ENCODE peak calls at places on chromosome 14, in six cellular contexts. One of them, this sample, is unnamed.
A peak's percentile ranks its signal among the peaks of the same experiment; 100 is the strongest.

GRCh38 chr14:104928391-104929133 is 3.9 kb downstream of the PLD4 start:
- DNase-seq in IMR-90: no peak
- DNase-seq in lower lobe of right lung: no peak
- DNase-seq in endodermal cell: no peak
- DNase-seq in cardiac muscle cell: no peak
- DNase-seq in CD8-positive, alpha-beta T cell: no peak
- DNase-seq in this sample: no peak

GRCh38 chr14:94904636-94905035 is 134.7 kb upstream of the GSC start:
- DNase-seq in IMR-90: peak; percentile 34
- DNase-seq in lower lobe of right lung: no peak
- DNase-seq in endodermal cell: peak; percentile 62
- DNase-seq in cardiac muscle cell: no peak
- DNase-seq in CD8-positive, alpha-beta T cell: no peak
- DNase-seq in this sample: no peak

GRCh38 chr14:24481622-24482324 is 26.3 kb downstream of the CMA1 start:
- DNase-seq in IMR-90: peak; percentile 8
- DNase-seq in lower lobe of right lung: peak; percentile 59
- DNase-seq in endodermal cell: peak; percentile 96
- DNase-seq in cardiac muscle cell: peak; percentile 52
- DNase-seq in CD8-positive, alpha-beta T cell: peak; percentile 38
- DNase-seq in this sample: peak; percentile 30

GRCh38 chr14:61420326-61420725 is 98.9 kb downstream of the PRKCH start:
- DNase-seq in IMR-90: peak; percentile 5
- DNase-seq in lower lobe of right lung: no peak
- DNase-seq in endodermal cell: peak; percentile 76
- DNase-seq in cardiac muscle cell: no peak
- DNase-seq in CD8-positive, alpha-beta T cell: peak; percentile 49
- DNase-seq in this sample: no peak

GRCh38 chr14:54317396-54317795 is 79.4 kb upstream of the CDKN3 start:
- DNase-seq in IMR-90: no peak
- DNase-seq in lower lobe of right lung: no peak
- DNase-seq in endodermal cell: no peak
- DNase-seq in cardiac muscle cell: no peak
- DNase-seq in CD8-positive, alpha-beta T cell: no peak
- DNase-seq in this sample: no peak

GRCh38 chr14:78005325-78005724 is 164.8 kb upstream of the NRXN3 start:
- DNase-seq in IMR-90: no peak
- DNase-seq in lower lobe of right lung: no peak
- DNase-seq in endodermal cell: no peak
- DNase-seq in cardiac muscle cell: no peak
- DNase-seq in CD8-positive, alpha-beta T cell: no peak
- DNase-seq in this sample: no peak

GRCh38 chr14:21257395-21258193 is 11.6 kb downstream of the HNRNPC start:
- DNase-seq in IMR-90: no peak
- DNase-seq in lower lobe of right lung: no peak
- DNase-seq in endodermal cell: peak; percentile 49
- DNase-seq in cardiac muscle cell: no peak
- DNase-seq in CD8-positive, alpha-beta T cell: no peak
- DNase-seq in this sample: no peak

GRCh38 chr14:33972522-33973162 is 21.8 kb upstream of the EGLN3 start:
- DNase-seq in IMR-90: no peak
- DNase-seq in lower lobe of right lung: no peak
- DNase-seq in endodermal cell: peak; percentile 59
- DNase-seq in cardiac muscle cell: no peak
- DNase-seq in CD8-positive, alpha-beta T cell: no peak
- DNase-seq in this sample: no peak

GRCh38 chr14:65650843-65651242 is 238.3 kb downstream of the FUT8 start:
- DNase-seq in IMR-90: no peak
- DNase-seq in lower lobe of right lung: no peak
- DNase-seq in endodermal cell: no peak
- DNase-seq in cardiac muscle cell: no peak
- DNase-seq in CD8-positive, alpha-beta T cell: no peak
- DNase-seq in this sample: no peak

GRCh38 chr14:54769955-54770863 is 132.4 kb downstream of the GCH1 start:
- DNase-seq in IMR-90: no peak
- DNase-seq in lower lobe of right lung: no peak
- DNase-seq in endodermal cell: no peak
- DNase-seq in cardiac muscle cell: peak; percentile 73
- DNase-seq in CD8-positive, alpha-beta T cell: no peak
- DNase-seq in this sample: no peak

GRCh38 chr14:71403673-71404072 is 496.4 kb downstream of the PCNX1 start:
- DNase-seq in IMR-90: peak; percentile 44
- DNase-seq in lower lobe of right lung: no peak
- DNase-seq in endodermal cell: no peak
- DNase-seq in cardiac muscle cell: no peak
- DNase-seq in CD8-positive, alpha-beta T cell: no peak
- DNase-seq in this sample: no peak

GRCh38 chr14:25041898-25042297 is 8.0 kb downstream of the STXBP6 start:
- DNase-seq in IMR-90: no peak
- DNase-seq in lower lobe of right lung: no peak
- DNase-seq in endodermal cell: no peak
- DNase-seq in cardiac muscle cell: no peak
- DNase-seq in CD8-positive, alpha-beta T cell: no peak
- DNase-seq in this sample: no peak

GRCh38 chr14:23362200-23362599 is 2.8 kb downstream of the EFS start:
- DNase-seq in IMR-90: peak; percentile 45
- DNase-seq in lower lobe of right lung: no peak
- DNase-seq in endodermal cell: peak; percentile 43
- DNase-seq in cardiac muscle cell: no peak
- DNase-seq in CD8-positive, alpha-beta T cell: no peak
- DNase-seq in this sample: no peak

GRCh38 chr14:61111145-61112130 is 130.4 kb downstream of the SLC38A6 start:
- DNase-seq in IMR-90: no peak
- DNase-seq in lower lobe of right lung: no peak
- DNase-seq in endodermal cell: no peak
- DNase-seq in cardiac muscle cell: no peak
- DNase-seq in CD8-positive, alpha-beta T cell: no peak
- DNase-seq in this sample: no peak

GRCh38 chr14:93984070-93984469 is 7.7 kb upstream of the ASB2 start:
- DNase-seq in IMR-90: peak; percentile 81
- DNase-seq in lower lobe of right lung: peak; percentile 26
- DNase-seq in endodermal cell: peak; percentile 72
- DNase-seq in cardiac muscle cell: no peak
- DNase-seq in CD8-positive, alpha-beta T cell: no peak
- DNase-seq in this sample: no peak

GRCh38 chr14:103195828-103196615 is 72.8 kb downstream of the TNFAIP2 start:
- DNase-seq in IMR-90: no peak
- DNase-seq in lower lobe of right lung: no peak
- DNase-seq in endodermal cell: no peak
- DNase-seq in cardiac muscle cell: no peak
- DNase-seq in CD8-positive, alpha-beta T cell: no peak
- DNase-seq in this sample: no peak

GRCh38 chr14:71555654-71556559 is 376.3 kb upstream of the RGS6 start:
- DNase-seq in IMR-90: peak; percentile 43
- DNase-seq in lower lobe of right lung: no peak
- DNase-seq in endodermal cell: no peak
- DNase-seq in cardiac muscle cell: no peak
- DNase-seq in CD8-positive, alpha-beta T cell: peak; percentile 53
- DNase-seq in this sample: no peak

GRCh38 chr14:79077096-79077495 is 906.9 kb downstream of the NRXN3 start:
- DNase-seq in IMR-90: no peak
- DNase-seq in lower lobe of right lung: no peak
- DNase-seq in endodermal cell: no peak
- DNase-seq in cardiac muscle cell: no peak
- DNase-seq in CD8-positive, alpha-beta T cell: no peak
- DNase-seq in this sample: no peak

GRCh38 chr14:22131749-22132476 is 457.1 kb downstream of the DAD1 start:
- DNase-seq in IMR-90: peak; percentile 3
- DNase-seq in lower lobe of right lung: no peak
- DNase-seq in endodermal cell: peak; percentile 81
- DNase-seq in cardiac muscle cell: no peak
- DNase-seq in CD8-positive, alpha-beta T cell: peak; percentile 17
- DNase-seq in this sample: no peak

GRCh38 chr14:103700753-103701490 is 14.3 kb downstream of the XRCC3 start:
- DNase-seq in IMR-90: no peak
- DNase-seq in lower lobe of right lung: no peak
- DNase-seq in endodermal cell: no peak
- DNase-seq in cardiac muscle cell: no peak
- DNase-seq in CD8-positive, alpha-beta T cell: no peak
- DNase-seq in this sample: no peak

GRCh38 chr14:36672095-36672494 is 10.4 kb downstream of the PAX9 start:
- DNase-seq in IMR-90: no peak
- DNase-seq in lower lobe of right lung: no peak
- DNase-seq in endodermal cell: no peak
- DNase-seq in cardiac muscle cell: no peak
- DNase-seq in CD8-positive, alpha-beta T cell: no peak
- DNase-seq in this sample: no peak

DNA sequence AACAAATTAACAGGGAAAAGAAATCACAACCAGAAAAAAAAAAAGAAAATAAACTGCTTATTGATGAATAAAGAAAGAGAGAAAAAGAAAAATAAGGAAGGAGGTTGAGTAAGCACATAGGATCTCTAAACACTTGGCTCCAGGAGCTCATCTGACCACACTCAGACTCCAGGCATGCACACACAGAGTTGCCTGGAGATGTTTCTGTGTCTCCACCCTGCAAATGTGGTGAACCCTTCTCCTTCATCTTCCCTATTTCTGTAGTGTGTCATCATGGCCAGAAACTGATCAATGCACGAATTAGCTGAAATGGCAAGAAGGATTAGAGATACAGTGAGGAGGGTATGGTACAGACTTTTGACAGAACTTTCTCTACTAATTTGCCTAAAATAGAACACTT is 20.2 kb downstream of the OR4N2 start:
- DNase-seq in IMR-90: no peak
- DNase-seq in lower lobe of right lung: no peak
- DNase-seq in endodermal cell: no peak
- DNase-seq in cardiac muscle cell: no peak
- DNase-seq in CD8-positive, alpha-beta T cell: no peak
- DNase-seq in this sample: no peak
- H3K27ac ChIP-seq in IMR-90: no peak overlapping the region
- H3K27ac ChIP-seq in lower lobe of right lung: no peak overlapping the region
- H3K27ac ChIP-seq in endodermal cell: no peak overlapping the region
- H3K27ac ChIP-seq in cardiac muscle cell: no peak overlapping the region
- H3K27ac ChIP-seq in CD8-positive, alpha-beta T cell: no peak overlapping the region
- H3K27ac ChIP-seq in this sample: no peak overlapping the region

GRCh38 chr14:91254456-91254855 is 10.0 kb upstream of the GPR68 start:
- DNase-seq in IMR-90: no peak
- DNase-seq in lower lobe of right lung: no peak
- DNase-seq in endodermal cell: no peak
- DNase-seq in cardiac muscle cell: no peak
- DNase-seq in CD8-positive, alpha-beta T cell: peak; percentile 34
- DNase-seq in this sample: no peak

GRCh38 chr14:91255026-91255695 is 10.7 kb upstream of the GPR68 start:
- DNase-seq in IMR-90: no peak
- DNase-seq in lower lobe of right lung: no peak
- DNase-seq in endodermal cell: peak; percentile 59
- DNase-seq in cardiac muscle cell: no peak
- DNase-seq in CD8-positive, alpha-beta T cell: no peak
- DNase-seq in this sample: no peak

GRCh38 chr14:91253795-91254323 is 9.4 kb upstream of the GPR68 start:
- DNase-seq in IMR-90: no peak
- DNase-seq in lower lobe of right lung: no peak
- DNase-seq in endodermal cell: peak; percentile 69
- DNase-seq in cardiac muscle cell: peak; percentile 25
- DNase-seq in CD8-positive, alpha-beta T cell: no peak
- DNase-seq in this sample: peak; percentile 69

GRCh38 chr14:91250912-91251311 is 6.4 kb upstream of the GPR68 start:
- DNase-seq in IMR-90: no peak
- DNase-seq in lower lobe of right lung: peak; percentile 32
- DNase-seq in endodermal cell: no peak
- DNase-seq in cardiac muscle cell: no peak
- DNase-seq in CD8-positive, alpha-beta T cell: no peak
- DNase-seq in this sample: no peak

GRCh38 chr14:91252901-91253794 is 8.6 kb upstream of the GPR68 start:
- DNase-seq in IMR-90: no peak
- DNase-seq in lower lobe of right lung: peak; percentile 63
- DNase-seq in endodermal cell: peak; percentile 88
- DNase-seq in cardiac muscle cell: peak; percentile 55
- DNase-seq in CD8-positive, alpha-beta T cell: peak; percentile 36
- DNase-seq in this sample: no peak
- H3K4me1 ChIP-seq in IMR-90: peaks cover 2% of the 10 kb centered on the region
- H3K4me1 ChIP-seq in lower lobe of right lung: peaks cover 61% of the 10 kb centered on the region
- H3K4me1 ChIP-seq in endodermal cell: peaks cover 5% of the 10 kb centered on the region
- H3K4me1 ChIP-seq in cardiac muscle cell: peaks cover 10% of the 10 kb centered on the region
- H3K4me1 ChIP-seq in CD8-positive, alpha-beta T cell: peaks cover 52% of the 10 kb centered on the region
- H3K4me1 ChIP-seq in this sample: peaks cover 3% of the 10 kb centered on the region

GRCh38 chr14:91415794-91416743 is 1.6 kb downstream of the CCDC88C start:
- DNase-seq in IMR-90: no peak
- DNase-seq in lower lobe of right lung: no peak
- DNase-seq in endodermal cell: peak; percentile 50
- DNase-seq in cardiac muscle cell: no peak
- DNase-seq in CD8-positive, alpha-beta T cell: peak; percentile 74
- DNase-seq in this sample: no peak

GRCh38 chr14:91410781-91411536 is 6.7 kb downstream of the CCDC88C start:
- DNase-seq in IMR-90: no peak
- DNase-seq in lower lobe of right lung: no peak
- DNase-seq in endodermal cell: no peak
- DNase-seq in cardiac muscle cell: no peak
- DNase-seq in CD8-positive, alpha-beta T cell: no peak
- DNase-seq in this sample: no peak

GRCh38 chr14:91412939-91413338 is 4.7 kb downstream of the CCDC88C start:
- DNase-seq in IMR-90: no peak
- DNase-seq in lower lobe of right lung: no peak
- DNase-seq in endodermal cell: no peak
- DNase-seq in cardiac muscle cell: no peak
- DNase-seq in CD8-positive, alpha-beta T cell: no peak
- DNase-seq in this sample: no peak

GRCh38 chr14:91414475-91415342 is 2.9 kb downstream of the CCDC88C start:
- DNase-seq in IMR-90: no peak
- DNase-seq in lower lobe of right lung: no peak
- DNase-seq in endodermal cell: peak; percentile 44
- DNase-seq in cardiac muscle cell: no peak
- DNase-seq in CD8-positive, alpha-beta T cell: no peak
- DNase-seq in this sample: no peak

GRCh38 chr14:91413547-91414474 is 3.8 kb downstream of the CCDC88C start:
- DNase-seq in IMR-90: no peak
- DNase-seq in lower lobe of right lung: peak; percentile 85
- DNase-seq in endodermal cell: peak; percentile 97
- DNase-seq in cardiac muscle cell: no peak
- DNase-seq in CD8-positive, alpha-beta T cell: peak; percentile 60
- DNase-seq in this sample: no peak
- H3K27ac ChIP-seq in IMR-90: no peak overlapping the region
- H3K27ac ChIP-seq in lower lobe of right lung: peak overlapping the region; percentile 60
- H3K27ac ChIP-seq in endodermal cell: no peak overlapping the region
- H3K27ac ChIP-seq in cardiac muscle cell: no peak overlapping the region
- H3K27ac ChIP-seq in CD8-positive, alpha-beta T cell: peak overlapping the region; percentile 73
- H3K27ac ChIP-seq in this sample: no peak overlapping the region

DNA sequence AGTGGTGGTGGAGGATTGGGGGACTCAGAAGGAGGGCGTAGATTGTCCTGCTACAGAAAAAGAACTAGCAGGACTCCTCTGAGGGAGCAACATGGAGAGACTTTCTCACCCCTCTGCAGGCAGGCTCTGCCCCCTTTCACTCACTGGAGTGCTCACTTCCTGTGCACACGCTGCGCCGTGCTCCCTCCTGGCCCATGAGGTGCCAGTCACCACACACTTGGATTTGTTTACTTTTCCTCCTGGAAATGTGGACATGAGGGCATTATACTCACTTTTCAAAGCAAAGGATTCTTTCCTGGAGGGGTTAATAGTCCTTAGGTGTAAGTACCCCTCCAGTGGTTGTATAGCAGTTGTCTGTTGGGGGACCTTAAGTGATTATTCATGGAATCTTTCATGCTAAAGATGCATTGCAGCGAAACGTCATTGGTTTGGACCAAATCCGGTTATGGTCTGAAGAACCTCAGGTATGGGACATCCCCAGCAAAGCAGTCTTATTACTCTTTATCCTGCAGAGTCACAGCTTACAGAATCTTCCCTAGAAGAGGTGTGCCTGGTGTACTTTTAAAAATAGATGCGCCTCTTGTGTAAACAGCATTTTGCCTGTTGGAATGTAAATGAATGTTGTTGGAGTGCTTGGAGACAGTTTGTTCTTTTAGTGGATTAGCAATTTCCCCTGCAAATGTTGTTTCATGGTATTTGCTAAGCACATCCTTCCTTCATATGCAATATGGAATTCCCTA is 242.7 kb downstream of the ZFP36L1 start:
- DNase-seq in IMR-90: no peak
- DNase-seq in lower lobe of right lung: no peak
- DNase-seq in endodermal cell: no peak
- DNase-seq in cardiac muscle cell: no peak
- DNase-seq in CD8-positive, alpha-beta T cell: no peak
- DNase-seq in this sample: no peak
- H3K4me1 ChIP-seq in IMR-90: peaks cover 36% of the 10 kb centered on the region
- H3K4me1 ChIP-seq in lower lobe of right lung: peaks cover 73% of the 10 kb centered on the region
- H3K4me1 ChIP-seq in endodermal cell: no peaks in the 10 kb centered on the region
- H3K4me1 ChIP-seq in cardiac muscle cell: peaks cover 31% of the 10 kb centered on the region
- H3K4me1 ChIP-seq in CD8-positive, alpha-beta T cell: peaks cover 7% of the 10 kb centered on the region
- H3K4me1 ChIP-seq in this sample: peaks cover 42% of the 10 kb centered on the region

This sample was measured in right cardiac atrium.